ENCODE peak calls at places on chromosomes 3 and 15, in six cellular contexts. M is GDM1; W is DMS153; U is stimulated activated CD4-positive, alpha-beta T cell treated with anti-CD3 and anti-CD28 coated beads, Interleukin-2, amount 100 ng/mL, for 24 hours; Q is NCI-H1930; F is MV-4-11. O is an unnamed sample.

GRCh38 chr3:142027295-142027694 is 122.0 kb downstream of the TFDP2 start:
- DNase-seq in M (no peak), W (no peak), U (no peak), Q (no peak), F (no peak), O (no peak)

GRCh38 chr3:58999779-59000170 is 50.0 kb downstream of the CFAP20DC start:
- DNase-seq in M (no peak), W (no peak), U (no peak), Q (no peak), F (no peak), O (no peak)

GRCh38 chr15:61764141-61764540 is 296.1 kb downstream of the VPS13C start:
- DNase-seq in M (no peak), W (no peak), U (no peak), Q (no peak), F (no peak), O (no peak)

GRCh38 chr15:68299436-68299835 is 21.9 kb downstream of the FEM1B start:
- DNase-seq in M (no peak), W (no peak), U (no peak), Q (no peak), F (no peak), O (no peak)

GRCh38 chr3:127375151-127375937 is 87.5 kb upstream of the PRR20G start:
- DNase-seq in M (no peak), W (no peak), U (no peak), Q (no peak), F (no peak), O (peak)

GRCh38 chr3:101829066-101829830 is 20.1 kb upstream of the NFKBIZ start:
- DNase-seq in M (no peak), W (no peak), U (peak), Q (no peak), F (no peak), O (no peak)

GRCh38 chr3:184523825-184524615 is 37.6 kb upstream of the EPHB3 start:
- DNase-seq in M (peak), W (peak), U (no peak), Q (no peak), F (peak), O (no peak)

GRCh38 chr3:52787672-52788625 is 6.6 kb upstream of the ITIH3 start:
- DNase-seq in M (no peak), W (no peak), U (no peak), Q (no peak), F (no peak), O (no peak)

GRCh38 chr15:39587291-39587909 is 6.5 kb downstream of the THBS1 start:
- DNase-seq in M (no peak), W (no peak), U (no peak), Q (no peak), F (no peak), O (no peak)

GRCh38 chr3:20997183-20997582 is 753.8 kb downstream of the ZNF385D start:
- DNase-seq in M (no peak), W (no peak), U (no peak), Q (no peak), F (no peak), O (no peak)

GRCh38 chr3:27632431-27633223 is 89.5 kb downstream of the EOMES start:
- DNase-seq in M (no peak), W (peak), U (peak), Q (no peak), F (peak), O (peak)

GRCh38 chr3:61221759-61222362 is 29.4 kb downstream of the FHIT start:
- DNase-seq in M (no peak), W (no peak), U (no peak), Q (no peak), F (no peak), O (no peak)

GRCh38 chr3:167728176-167728575 is 6.5 kb downstream of the PDCD10 start:
- DNase-seq in M (no peak), W (no peak), U (no peak), Q (no peak), F (no peak), O (no peak)

GRCh38 chr3:18703798-18704197 is 278.7 kb upstream of the SATB1 start:
- DNase-seq in M (no peak), W (no peak), U (no peak), Q (no peak), F (no peak), O (no peak)

GRCh38 chr3:190076601-190077444 is 43.9 kb downstream of the P3H2 start:
- DNase-seq in M (no peak), W (no peak), U (no peak), Q (no peak), F (no peak), O (no peak)

GRCh38 chr3:29280675-29281264 is at the start of gene RBMS3:
- DNase-seq in M (no peak), W (peak), U (no peak), Q (no peak), F (peak), O (peak)

GRCh38 chr3:149618151-149619123 is 39.4 kb downstream of the WWTR1 start:
- DNase-seq in M (no peak), W (no peak), U (no peak), Q (no peak), F (no peak), O (no peak)

GRCh38 chr3:52174896-52175295 is 20.7 kb upstream of the POC1A start:
- DNase-seq in M (no peak), W (no peak), U (no peak), Q (no peak), F (no peak), O (no peak)

GRCh38 chr15:25624504-25625172 is 185.8 kb upstream of the UBE3A start:
- DNase-seq in M (no peak), W (no peak), U (no peak), Q (no peak), F (no peak), O (no peak)

GRCh38 chr3:178435575-178435974 is 100.7 kb upstream of the KCNMB2 start:
- DNase-seq in M (no peak), W (no peak), U (no peak), Q (no peak), F (no peak), O (no peak)

GRCh38 chr3:37093481-37093880 is 80.9 kb downstream of the LRRFIP2 start:
- DNase-seq in M (no peak), W (no peak), U (no peak), Q (no peak), F (no peak), O (no peak)

GRCh38 chr3:189001559-189001958 is 170.2 kb upstream of the TPRG1 start:
- DNase-seq in M (no peak), W (no peak), U (no peak), Q (no peak), F (peak), O (no peak)

GRCh38 chr3:9141903-9142302 is 107.5 kb downstream of the SRGAP3 start:
- DNase-seq in M (no peak), W (no peak), U (no peak), Q (no peak), F (no peak), O (no peak)

GRCh38 chr3:153706706-153707105 is 414.5 kb upstream of the ARHGEF26 start:
- DNase-seq in M (no peak), W (no peak), U (no peak), Q (no peak), F (no peak), O (no peak)

GRCh38 chr3:79767194-79767952 is 425 bp downstream of the ROBO1 start:
- DNase-seq in M (no peak), W (no peak), U (no peak), Q (no peak), F (no peak), O (no peak)

GRCh38 chr3:106534206-106534605 is 665.4 kb upstream of the CBLB start:
- DNase-seq in M (peak), W (no peak), U (peak), Q (no peak), F (peak), O (peak)

GRCh38 chr3:107796786-107797185 is 274.0 kb downstream of the BBX start:
- DNase-seq in M (no peak), W (no peak), U (no peak), Q (no peak), F (peak), O (no peak)

GRCh38 chr3:71466483-71466882 is 117.0 kb downstream of the FOXP1 start:
- DNase-seq in M (no peak), W (no peak), U (no peak), Q (no peak), F (no peak), O (no peak)

GRCh38 chr3:133479895-133480669 is 80.2 kb downstream of the BFSP2 start:
- DNase-seq in M (no peak), W (no peak), U (no peak), Q (no peak), F (no peak), O (no peak)

GRCh38 chr3:179872842-179873241 is 163.9 kb downstream of the PEX5L start:
- DNase-seq in M (no peak), W (no peak), U (no peak), Q (no peak), F (no peak), O (no peak)

GRCh38 chr3:71478568-71478967 is 105.0 kb downstream of the FOXP1 start:
- DNase-seq in M (no peak), W (no peak), U (peak), Q (no peak), F (no peak), O (no peak)

GRCh38 chr3:30749230-30749629 is 142.8 kb downstream of the TGFBR2 start:
- DNase-seq in M (no peak), W (no peak), U (no peak), Q (no peak), F (no peak), O (no peak)

GRCh38 chr3:114933407-114933806 is 213.7 kb downstream of the ZBTB20 start:
- DNase-seq in M (no peak), W (no peak), U (no peak), Q (no peak), F (no peak), O (no peak)

O was measured in stimulated activated naive CD8-positive, alpha-beta T cell treated with anti-CD3 and anti-CD28 coated beads, Interleukin-15, amount 100 ng/mL, for 72 hours.